ENCODE peak calls at places on chromosome 6, in five cellular contexts. One of them, this sample, is unnamed.

GRCh38 chr6:168711049-168711640 is 270.2 kb downstream of the SMOC2 start:
- DNase-seq in cardiac muscle cell: no peak
- DNase-seq in progenitor cell of endocrine pancreas: no peak
- DNase-seq in type B pancreatic cell: no peak
- DNase-seq in thyroid gland: no peak
- DNase-seq in this sample: no peak

GRCh38 chr6:108588586-108588985 is 27.9 kb downstream of the FOXO3 start:
- DNase-seq in cardiac muscle cell: no peak
- DNase-seq in progenitor cell of endocrine pancreas: no peak
- DNase-seq in type B pancreatic cell: no peak
- DNase-seq in thyroid gland: no peak
- DNase-seq in this sample: no peak

GRCh38 chr6:106528521-106528920 is 100.8 kb downstream of the RTN4IP1 start:
- DNase-seq in cardiac muscle cell: no peak
- DNase-seq in progenitor cell of endocrine pancreas: no peak
- DNase-seq in type B pancreatic cell: no peak
- DNase-seq in thyroid gland: no peak
- DNase-seq in this sample: no peak

GRCh38 chr6:163324928-163325784 is 89.4 kb upstream of the QKI start:
- DNase-seq in cardiac muscle cell: no peak
- DNase-seq in progenitor cell of endocrine pancreas: no peak
- DNase-seq in type B pancreatic cell: no peak
- DNase-seq in thyroid gland: peak
- DNase-seq in this sample: no peak

GRCh38 chr6:87487555-87487954 is 14.8 kb downstream of the SLC35A1 start:
- DNase-seq in cardiac muscle cell: no peak
- DNase-seq in progenitor cell of endocrine pancreas: no peak
- DNase-seq in type B pancreatic cell: no peak
- DNase-seq in thyroid gland: no peak
- DNase-seq in this sample: no peak

GRCh38 chr6:48978016-48978415 is 485.0 kb downstream of the MMUT start:
- DNase-seq in cardiac muscle cell: no peak
- DNase-seq in progenitor cell of endocrine pancreas: no peak
- DNase-seq in type B pancreatic cell: no peak
- DNase-seq in thyroid gland: no peak
- DNase-seq in this sample: no peak

GRCh38 chr6:162940426-162940825 is 212.7 kb downstream of the PACRG start:
- DNase-seq in cardiac muscle cell: peak
- DNase-seq in progenitor cell of endocrine pancreas: no peak
- DNase-seq in type B pancreatic cell: no peak
- DNase-seq in thyroid gland: no peak
- DNase-seq in this sample: no peak

GRCh38 chr6:98839788-98840361 is 5.5 kb downstream of the POU3F2 start:
- DNase-seq in cardiac muscle cell: peak
- DNase-seq in progenitor cell of endocrine pancreas: no peak
- DNase-seq in type B pancreatic cell: no peak
- DNase-seq in thyroid gland: no peak
- DNase-seq in this sample: peak

GRCh38 chr6:170067257-170067656 is 223.6 kb downstream of the DLL1 start:
- DNase-seq in cardiac muscle cell: no peak
- DNase-seq in progenitor cell of endocrine pancreas: no peak
- DNase-seq in type B pancreatic cell: peak
- DNase-seq in thyroid gland: no peak
- DNase-seq in this sample: no peak

GRCh38 chr6:157304840-157305675 is 18.3 kb downstream of the TMEM242 start:
- DNase-seq in cardiac muscle cell: no peak
- DNase-seq in progenitor cell of endocrine pancreas: no peak
- DNase-seq in type B pancreatic cell: no peak
- DNase-seq in thyroid gland: no peak
- DNase-seq in this sample: peak

GRCh38 chr6:106693343-106693742 is 64.0 kb downstream of the QRSL1 start:
- DNase-seq in cardiac muscle cell: no peak
- DNase-seq in progenitor cell of endocrine pancreas: no peak
- DNase-seq in type B pancreatic cell: no peak
- DNase-seq in thyroid gland: no peak
- DNase-seq in this sample: no peak

GRCh38 chr6:34242252-34243130 is 5.8 kb downstream of the HMGA1 start:
- DNase-seq in cardiac muscle cell: no peak
- DNase-seq in progenitor cell of endocrine pancreas: no peak
- DNase-seq in type B pancreatic cell: no peak
- DNase-seq in thyroid gland: no peak
- DNase-seq in this sample: no peak

GRCh38 chr6:163367388-163368183 is 46.9 kb upstream of the QKI start:
- DNase-seq in cardiac muscle cell: no peak
- DNase-seq in progenitor cell of endocrine pancreas: no peak
- DNase-seq in type B pancreatic cell: no peak
- DNase-seq in thyroid gland: peak
- DNase-seq in this sample: no peak

GRCh38 chr6:25250878-25251277 is 28.3 kb upstream of the CARMIL1 start:
- DNase-seq in cardiac muscle cell: no peak
- DNase-seq in progenitor cell of endocrine pancreas: no peak
- DNase-seq in type B pancreatic cell: no peak
- DNase-seq in thyroid gland: no peak
- DNase-seq in this sample: no peak

GRCh38 chr6:50381106-50381415 is 331.3 kb upstream of the DEFB112 start:
- DNase-seq in cardiac muscle cell: no peak
- DNase-seq in progenitor cell of endocrine pancreas: no peak
- DNase-seq in type B pancreatic cell: no peak
- DNase-seq in thyroid gland: no peak
- DNase-seq in this sample: peak
- TF ChIP-seq CTCF in cardiac muscle cell: no peak
- TF ChIP-seq CTCF in progenitor cell of endocrine pancreas: peak
- TF ChIP-seq CTCF in type B pancreatic cell: peak
- TF ChIP-seq CTCF in thyroid gland: no peak
- TF ChIP-seq CTCF in this sample: peak

DNA sequence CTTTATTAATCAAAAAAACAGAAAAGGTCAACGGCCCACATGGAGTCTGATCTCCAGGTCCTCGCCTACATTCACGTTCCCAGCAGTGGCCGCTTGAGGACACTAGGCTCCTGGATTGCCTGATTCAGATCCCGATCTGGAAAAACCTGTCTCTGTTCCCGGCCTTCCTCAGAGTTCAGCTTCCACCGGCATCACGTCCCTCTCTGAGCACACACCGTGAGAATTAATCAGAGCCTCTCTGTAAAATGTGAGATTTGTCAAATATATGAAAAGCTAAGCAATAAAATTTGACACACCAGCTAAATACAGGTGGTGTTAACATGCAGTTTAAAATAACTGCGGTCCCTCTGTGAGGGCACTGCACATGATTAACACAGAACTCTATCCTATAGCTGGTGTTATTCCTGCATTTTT is 122.8 kb upstream of the COL21A1 start:
- DNase-seq in cardiac muscle cell: peak
- DNase-seq in progenitor cell of endocrine pancreas: peak
- DNase-seq in type B pancreatic cell: no peak
- DNase-seq in thyroid gland: peak
- DNase-seq in this sample: peak
- TF ChIP-seq CTCF in cardiac muscle cell: peak
- TF ChIP-seq CTCF in progenitor cell of endocrine pancreas: peak
- TF ChIP-seq CTCF in type B pancreatic cell: peak
- TF ChIP-seq CTCF in thyroid gland: peak
- TF ChIP-seq CTCF in this sample: no peak

GRCh38 chr6:27687154-27688013 is 214.5 kb upstream of the ZNF184 start:
- DNase-seq in cardiac muscle cell: peak
- DNase-seq in progenitor cell of endocrine pancreas: peak
- DNase-seq in type B pancreatic cell: peak
- DNase-seq in thyroid gland: peak
- DNase-seq in this sample: peak
- TF ChIP-seq CTCF in cardiac muscle cell: peak
- TF ChIP-seq CTCF in progenitor cell of endocrine pancreas: peak
- TF ChIP-seq CTCF in type B pancreatic cell: peak
- TF ChIP-seq CTCF in thyroid gland: no peak
- TF ChIP-seq CTCF in this sample: peak

DNA sequence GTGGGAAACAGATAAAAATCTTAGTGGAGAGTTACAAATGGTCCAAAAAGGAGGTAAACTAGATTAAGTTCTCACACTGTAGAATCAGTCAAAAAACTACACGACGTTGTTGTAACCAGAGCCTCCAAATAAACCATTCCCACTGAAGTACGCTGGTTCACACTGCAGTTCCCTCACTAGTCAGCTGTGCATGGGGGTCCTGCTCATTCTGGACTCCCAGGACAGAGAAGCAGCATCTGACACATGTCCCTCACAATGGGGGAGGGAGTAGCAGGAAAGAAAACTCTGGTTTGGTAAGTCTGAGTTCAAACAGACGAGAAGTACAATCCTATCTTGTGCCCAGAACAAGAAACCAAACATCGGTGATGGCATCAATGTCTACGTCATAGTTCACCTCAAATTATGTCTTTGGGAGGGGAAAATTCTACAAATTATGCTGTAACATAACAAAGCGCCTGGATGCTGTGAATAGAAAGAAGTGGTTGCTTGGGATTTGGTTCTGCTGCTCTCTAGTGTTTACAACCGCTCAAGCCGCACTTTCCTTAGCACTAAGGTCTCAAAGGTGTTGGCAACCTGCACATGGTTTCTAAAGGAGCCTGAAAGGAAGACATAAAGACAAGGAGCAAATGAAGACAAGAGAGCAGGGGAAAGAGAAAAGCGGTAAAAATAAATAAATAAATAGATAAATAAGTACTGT is 208.0 kb downstream of the GMDS start:
- DNase-seq in cardiac muscle cell: peak
- DNase-seq in progenitor cell of endocrine pancreas: no peak
- DNase-seq in type B pancreatic cell: no peak
- DNase-seq in thyroid gland: no peak
- DNase-seq in this sample: no peak
- TF ChIP-seq CTCF in cardiac muscle cell: peak
- TF ChIP-seq CTCF in progenitor cell of endocrine pancreas: no peak
- TF ChIP-seq CTCF in type B pancreatic cell: peak
- TF ChIP-seq CTCF in thyroid gland: no peak
- TF ChIP-seq CTCF in this sample: no peak

DNA sequence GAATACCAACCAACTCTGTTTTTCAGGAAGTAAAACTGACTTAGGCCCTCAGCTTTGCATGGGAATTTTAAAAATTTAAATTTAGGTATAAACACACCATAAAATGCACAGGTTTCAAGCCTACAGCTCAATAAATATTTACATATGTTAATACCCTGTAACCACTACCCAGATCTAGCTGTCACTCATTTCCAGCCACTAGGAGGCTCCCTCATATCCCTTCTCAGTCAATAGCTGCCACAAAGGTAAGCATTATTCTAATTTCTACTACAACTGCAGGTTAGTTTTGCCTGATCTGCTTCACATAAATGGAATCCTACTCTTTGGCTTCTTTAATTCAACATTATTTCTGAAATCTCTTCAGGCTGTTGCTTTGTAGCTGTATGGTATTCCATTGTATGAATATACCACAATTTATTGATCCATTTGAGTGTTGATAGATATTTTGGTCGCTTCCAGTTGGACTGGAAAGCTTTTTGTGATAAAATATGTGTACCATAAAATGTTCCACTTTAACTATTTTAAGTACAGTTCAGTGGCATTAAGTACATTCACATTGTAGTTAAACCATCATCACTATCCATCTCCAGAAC is 32.5 kb upstream of the MEI4 start:
- DNase-seq in cardiac muscle cell: peak
- DNase-seq in progenitor cell of endocrine pancreas: no peak
- DNase-seq in type B pancreatic cell: no peak
- DNase-seq in thyroid gland: no peak
- DNase-seq in this sample: peak
- TF ChIP-seq CTCF in cardiac muscle cell: peak
- TF ChIP-seq CTCF in progenitor cell of endocrine pancreas: peak
- TF ChIP-seq CTCF in type B pancreatic cell: peak
- TF ChIP-seq CTCF in thyroid gland: no peak
- TF ChIP-seq CTCF in this sample: peak

GRCh38 chr6:112114577-112115223 is 27.3 kb downstream of the FAM229B start:
- DNase-seq in cardiac muscle cell: no peak
- DNase-seq in progenitor cell of endocrine pancreas: no peak
- DNase-seq in type B pancreatic cell: no peak
- DNase-seq in thyroid gland: no peak
- DNase-seq in this sample: no peak

GRCh38 chr6:112117554-112117953 is 30.2 kb downstream of the FAM229B start:
- DNase-seq in cardiac muscle cell: no peak
- DNase-seq in progenitor cell of endocrine pancreas: no peak
- DNase-seq in type B pancreatic cell: no peak
- DNase-seq in thyroid gland: no peak
- DNase-seq in this sample: no peak

GRCh38 chr6:112118034-112118433 is 30.6 kb downstream of the FAM229B start:
- DNase-seq in cardiac muscle cell: no peak
- DNase-seq in progenitor cell of endocrine pancreas: no peak
- DNase-seq in type B pancreatic cell: no peak
- DNase-seq in thyroid gland: no peak
- DNase-seq in this sample: no peak

GRCh38 chr6:112113918-112114317 is 26.5 kb downstream of the FAM229B start:
- DNase-seq in cardiac muscle cell: no peak
- DNase-seq in progenitor cell of endocrine pancreas: no peak
- DNase-seq in type B pancreatic cell: no peak
- DNase-seq in thyroid gland: no peak
- DNase-seq in this sample: no peak

DNA sequence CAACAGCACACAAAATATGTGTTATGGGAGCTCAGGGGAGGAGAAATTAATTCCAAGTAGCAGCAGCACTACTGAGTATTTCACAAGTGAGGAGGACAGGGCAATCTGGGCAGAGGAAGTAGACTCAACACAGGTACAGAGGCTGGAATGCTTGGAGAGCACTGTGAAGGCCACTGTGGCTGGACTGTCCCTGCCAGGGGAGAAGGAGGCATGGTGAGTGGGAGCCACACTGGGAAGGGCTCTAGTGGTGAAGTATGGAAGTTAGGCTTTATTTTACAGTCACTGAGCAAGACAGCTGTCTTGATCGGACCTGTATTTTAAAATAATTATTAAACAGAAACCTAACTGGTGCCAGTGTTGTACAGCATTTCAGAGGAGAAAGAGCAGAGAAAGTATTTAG is 28.8 kb downstream of the FAM229B start:
- DNase-seq in cardiac muscle cell: no peak
- DNase-seq in progenitor cell of endocrine pancreas: no peak
- DNase-seq in type B pancreatic cell: no peak
- DNase-seq in thyroid gland: no peak
- DNase-seq in this sample: no peak
- TF ChIP-seq CTCF in cardiac muscle cell: no peak
- TF ChIP-seq CTCF in progenitor cell of endocrine pancreas: peak
- TF ChIP-seq CTCF in type B pancreatic cell: peak
- TF ChIP-seq CTCF in thyroid gland: no peak
- TF ChIP-seq CTCF in this sample: no peak

DNA sequence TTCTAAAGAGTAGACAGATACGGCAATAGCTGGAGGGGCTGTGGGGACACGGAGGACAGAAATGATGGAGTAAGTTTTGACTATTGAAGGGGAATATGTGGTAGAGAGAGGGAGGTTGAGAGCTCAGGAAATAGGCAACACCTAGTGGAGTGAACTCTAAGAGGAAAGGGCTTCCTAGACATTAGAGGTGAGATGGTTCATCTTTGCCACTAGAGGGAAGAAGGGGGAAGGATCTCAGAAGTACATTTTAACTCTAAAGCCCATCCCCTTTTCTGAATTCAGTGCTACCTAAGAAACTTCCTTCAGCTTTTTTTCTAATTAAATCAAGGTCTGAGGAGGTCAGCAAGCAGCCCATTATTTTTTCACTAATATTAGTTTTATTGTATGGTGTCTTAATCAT is 689.4 kb upstream of the MAP3K7 start:
- DNase-seq in cardiac muscle cell: peak
- DNase-seq in progenitor cell of endocrine pancreas: no peak
- DNase-seq in type B pancreatic cell: no peak
- DNase-seq in thyroid gland: no peak
- DNase-seq in this sample: no peak
- TF ChIP-seq CTCF in cardiac muscle cell: no peak
- TF ChIP-seq CTCF in progenitor cell of endocrine pancreas: peak
- TF ChIP-seq CTCF in type B pancreatic cell: peak
- TF ChIP-seq CTCF in thyroid gland: no peak
- TF ChIP-seq CTCF in this sample: no peak

GRCh38 chr6:160519603-160520042 is 144.5 kb downstream of the LPA start:
- DNase-seq in cardiac muscle cell: no peak
- DNase-seq in progenitor cell of endocrine pancreas: no peak
- DNase-seq in type B pancreatic cell: no peak
- DNase-seq in thyroid gland: no peak
- DNase-seq in this sample: no peak
- TF ChIP-seq CTCF in cardiac muscle cell: peak
- TF ChIP-seq CTCF in progenitor cell of endocrine pancreas: peak
- TF ChIP-seq CTCF in type B pancreatic cell: peak
- TF ChIP-seq CTCF in thyroid gland: peak
- TF ChIP-seq CTCF in this sample: peak